ENCODE peak calls at places on chromosomes 2 and 18, in ten cellular contexts. S, C, V, Y, I, A, B, Q, R and K are unnamed samples.

GRCh38 chr2:239054921-239055320 is 207.0 kb downstream of the TWIST2 start:
- DNase-seq in C (no peak), R (no peak), V (no peak), S (no peak), Q (no peak), B (no peak), A (no peak), I (no peak), Y (no peak), K (no peak)

GRCh38 chr2:65281626-65282351 is 54.2 kb downstream of the ACTR2 start:
- DNase-seq in R (no peak), C (no peak), Q (no peak), V (no peak), A (no peak), I (peak), S (no peak), B (no peak), Y (no peak), K (no peak)

GRCh38 chr2:230090978-230091377 is 22.3 kb upstream of the SLC16A14 start:
- DNase-seq in S (no peak), Q (peak), B (no peak), V (no peak), Y (no peak), R (no peak), I (no peak), A (no peak), C (no peak), K (no peak)

GRCh38 chr2:180572346-180572745 is 408.1 kb upstream of the UBE2E3 start:
- DNase-seq in Q (peak), V (no peak), C (no peak), Y (no peak), I (no peak), S (peak), B (no peak), A (no peak), R (no peak), K (no peak)

GRCh38 chr2:145687445-145688104 is 1167.7 kb upstream of the ZEB2 start:
- DNase-seq in Y (no peak), V (no peak), A (no peak), R (no peak), I (peak), Q (peak), C (no peak), B (no peak), S (no peak), K (no peak)

GRCh38 chr18:12944724-12945123 is 3.1 kb upstream of the SEH1L start:
- DNase-seq in C (peak), I (no peak), R (no peak), Q (no peak), Y (no peak), V (no peak), B (no peak), S (no peak), A (no peak), K (no peak)

GRCh38 chr2:224938670-224939309 is 103.5 kb downstream of the DOCK10 start:
- DNase-seq in I (no peak), C (no peak), A (no peak), Y (no peak), Q (no peak), V (no peak), B (peak), R (no peak), S (peak), K (no peak)

GRCh38 chr2:229340086-229340760 is 69.1 kb upstream of the PID1 start:
- DNase-seq in I (no peak), Q (no peak), Y (no peak), B (no peak), S (peak), R (no peak), C (no peak), A (no peak), V (no peak), K (no peak)

GRCh38 chr2:12722445-12723316 is 5.9 kb downstream of the TRIB2 start:
- DNase-seq in B (no peak), C (no peak), V (no peak), S (no peak), R (no peak), I (no peak), A (no peak), Q (peak), Y (no peak), K (no peak)

GRCh38 chr2:149629003-149629402 is 41.4 kb upstream of the MMADHC start:
- DNase-seq in Q (no peak), R (no peak), Y (no peak), I (no peak), C (no peak), A (no peak), B (no peak), V (no peak), S (no peak), K (no peak)

GRCh38 chr2:216637472-216637871 is 4.3 kb downstream of the IGFBP2 start:
- DNase-seq in R (no peak), Q (no peak), Y (no peak), B (no peak), I (no peak), V (no peak), C (no peak), S (no peak), A (no peak), K (no peak)

GRCh38 chr18:2979027-2979570 is 33.8 kb downstream of the LPIN2 start:
- DNase-seq in A (no peak), S (peak), Y (no peak), V (no peak), Q (no peak), C (no peak), B (peak), I (no peak), R (no peak), K (no peak)

GRCh38 chr18:62420513-62421209 is 95.6 kb downstream of the TNFRSF11A start:
- DNase-seq in V (peak), Q (peak), C (peak), B (no peak), A (no peak), I (no peak), S (no peak), R (no peak), Y (peak), K (no peak)

GRCh38 chr18:78822886-78823285 is 156.7 kb upstream of the SALL3 start:
- DNase-seq in Y (no peak), R (no peak), B (no peak), C (no peak), I (no peak), V (no peak), S (no peak), Q (no peak), A (no peak), K (no peak)

GRCh38 chr2:100959225-100959880 is 42.7 kb upstream of the RPL31 start:
- DNase-seq in V (no peak), I (no peak), Q (peak), B (no peak), S (peak), A (no peak), R (no peak), Y (no peak), C (no peak), K (no peak)

GRCh38 chr2:217944366-217944765 is 58.4 kb downstream of the TNS1 start:
- DNase-seq in C (no peak), Q (no peak), Y (no peak), R (no peak), V (no peak), I (no peak), S (no peak), A (no peak), B (no peak), K (no peak)

GRCh38 chr2:64979744-64980143 is 9.5 kb upstream of the SLC1A4 start:
- DNase-seq in S (no peak), I (no peak), A (no peak), C (no peak), V (no peak), R (no peak), Y (no peak), B (no peak), Q (peak), K (no peak)

GRCh38 chr2:60094450-60094929 is 459.0 kb downstream of the BCL11A start:
- DNase-seq in S (no peak), V (no peak), R (no peak), Y (no peak), Q (no peak), A (no peak), I (peak), C (peak), B (no peak), K (no peak)

GRCh38 chr2:128261245-128262128 is 57.2 kb downstream of the HS6ST1 start:
- DNase-seq in I (no peak), B (no peak), C (no peak), Q (no peak), S (no peak), V (peak), A (no peak), R (no peak), Y (no peak), K (no peak)

GRCh38 chr2:62604336-62604735 is 98.3 kb upstream of the TMEM17 start:
- DNase-seq in I (no peak), B (no peak), Y (peak), A (no peak), V (no peak), C (no peak), Q (peak), S (peak), R (no peak), K (no peak)

GRCh38 chr2:85933753-85934594 is 45.2 kb upstream of the ST3GAL5 start:
- DNase-seq in R (no peak), Y (no peak), V (no peak), B (no peak), A (no peak), Q (peak), C (no peak), I (no peak), S (peak), K (no peak)

GRCh38 chr2:85189606-85190270 is 56.5 kb downstream of the TCF7L1 start:
- DNase-seq in I (peak), A (no peak), V (no peak), Y (no peak), R (peak), B (no peak), C (no peak), S (no peak), Q (no peak), K (no peak)

GRCh38 chr18:34809697-34810096 is 99.6 kb downstream of the DTNA start:
- DNase-seq in R (no peak), B (no peak), A (no peak), I (peak), Y (no peak), S (peak), C (peak), V (no peak), Q (peak), K (peak)

GRCh38 chr2:237324446-237325236 is 89.3 kb downstream of the COL6A3 start:
- DNase-seq in A (no peak), C (no peak), S (no peak), B (peak), Y (no peak), Q (no peak), V (no peak), I (no peak), R (no peak), K (no peak)

GRCh38 chr2:46487667-46488333 is 8.4 kb downstream of the TMEM247 start:
- DNase-seq in S (peak), V (no peak), I (peak), A (no peak), Q (no peak), Y (peak), C (peak), R (no peak), B (peak), K (no peak)

GRCh38 chr2:241798631-241799521 is 10.1 kb upstream of the NEU4 start:
- DNase-seq in R (peak), S (no peak), B (no peak), Q (no peak), I (no peak), V (peak), A (no peak), C (peak), Y (no peak), K (peak)

GRCh38 chr2:175203621-175204496 is 22.3 kb upstream of the ATP5MC3 start:
- DNase-seq in A (no peak), S (peak), Q (peak), Y (peak), V (peak), C (peak), I (peak), B (peak), R (peak), K (peak)

GRCh38 chr2:104378853-104379374 is 475.0 kb upstream of the POU3F3 start:
- DNase-seq in S (no peak), B (no peak), R (no peak), Q (no peak), I (peak), Y (no peak), C (peak), A (no peak), V (peak), K (peak)

GRCh38 chr2:171523969-171524401 is 1.7 kb downstream of the CYBRD1 start:
- DNase-seq in Q (peak), Y (peak), I (peak), V (no peak), S (no peak), A (no peak), B (no peak), R (no peak), C (no peak), K (no peak)

GRCh38 chr2:115168457-115168856 is 726.0 kb downstream of the DPP10 start:
- DNase-seq in S (no peak), I (no peak), C (no peak), R (no peak), A (no peak), B (no peak), V (no peak), Y (no peak), Q (no peak), K (no peak)

GRCh38 chr2:115161531-115162453 is 719.4 kb downstream of the DPP10 start:
- DNase-seq in A (no peak), C (peak), V (peak), I (peak), Y (no peak), R (peak), Q (no peak), S (no peak), B (no peak), K (peak)

GRCh38 chr2:115163572-115163971 is 721.1 kb downstream of the DPP10 start:
- DNase-seq in Y (no peak), V (no peak), A (no peak), R (no peak), S (no peak), B (no peak), C (no peak), Q (no peak), I (peak), K (no peak)

GRCh38 chr2:115162454-115163293 is 720.2 kb downstream of the DPP10 start:
- DNase-seq in A (no peak), Q (no peak), Y (no peak), I (peak), V (no peak), B (no peak), C (peak), R (peak), S (no peak), K (peak)

GRCh38 chr2:115165529-115166109 is 723.2 kb downstream of the DPP10 start:
- DNase-seq in Y (peak), S (peak), A (no peak), I (peak), R (no peak), Q (peak), V (peak), C (peak), B (no peak), K (peak)
- TF ChIP-seq CTCF in Y (peak), S (peak), A (no peak), I (peak), R (peak), Q (peak), V (peak), C (no peak), B (peak), K (peak)

DNA sequence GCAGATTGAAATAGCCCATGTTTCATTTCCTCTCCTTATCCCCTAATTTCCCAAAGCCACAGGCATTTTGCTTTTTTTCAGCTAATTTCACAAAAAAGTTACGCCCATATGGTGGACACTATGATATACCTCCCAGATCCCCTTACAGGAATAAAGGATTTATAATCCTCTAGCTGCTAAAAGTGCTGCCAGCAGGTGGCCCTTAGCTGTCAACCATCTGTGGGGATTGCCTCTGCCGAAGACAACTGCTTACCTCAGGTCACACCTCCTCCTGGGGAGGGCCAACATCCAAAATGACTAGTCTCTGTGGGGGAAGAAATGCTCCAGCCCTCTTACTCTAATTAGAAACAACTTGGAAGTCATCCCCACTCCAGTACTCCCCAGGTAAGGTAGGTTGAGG is 61.0 kb upstream of the EPB41L3 start:
- DNase-seq in B (no peak), I (peak), V (no peak), C (no peak), S (no peak), A (no peak), Q (no peak), R (no peak), Y (no peak), K (no peak)
- TF ChIP-seq CTCF in B (peak), I (peak), V (no peak), C (no peak), S (no peak), A (no peak), Q (no peak), R (no peak), Y (no peak), K (no peak)

GRCh38 chr2:204362603-204363002 is 182.7 kb upstream of the PARD3B start:
- DNase-seq in S (no peak), R (no peak), Y (no peak), V (no peak), C (no peak), I (no peak), B (no peak), A (no peak), Q (no peak), K (no peak)

GRCh38 chr2:204363513-204363912 is 181.8 kb upstream of the PARD3B start:
- DNase-seq in C (no peak), R (no peak), I (no peak), A (no peak), Q (no peak), B (no peak), Y (no peak), V (no peak), S (no peak), K (no peak)

GRCh38 chr2:204357175-204357695 is 188.0 kb upstream of the PARD3B start:
- DNase-seq in Y (no peak), S (no peak), I (no peak), Q (no peak), V (no peak), B (no peak), C (no peak), R (no peak), A (no peak), K (no peak)

GRCh38 chr2:204361738-204362137 is 183.5 kb upstream of the PARD3B start:
- DNase-seq in C (no peak), B (no peak), I (no peak), V (no peak), R (no peak), S (no peak), A (no peak), Y (no peak), Q (no peak), K (no peak)

GRCh38 chr2:204360218-204361007 is 184.9 kb upstream of the PARD3B start:
- DNase-seq in S (no peak), Y (no peak), R (no peak), A (no peak), C (no peak), I (no peak), B (no peak), V (no peak), Q (no peak), K (no peak)
- TF ChIP-seq CTCF in S (no peak), Y (no peak), R (no peak), A (no peak), C (no peak), I (no peak), B (no peak), V (no peak), Q (peak), K (no peak)

GRCh38 chr2:54341656-54342055 is 85.6 kb upstream of the TSPYL6 start:
- DNase-seq in S (no peak), I (peak), C (no peak), Y (no peak), B (no peak), A (no peak), Q (no peak), V (no peak), R (no peak), K (no peak)
- TF ChIP-seq CTCF in S (no peak), I (peak), C (peak), Y (no peak), B (no peak), A (no peak), Q (no peak), V (no peak), R (no peak), K (no peak)

GRCh38 chr2:182173944-182174622 is 188.4 kb downstream of the PPP1R1C start:
- DNase-seq in B (no peak), S (no peak), R (no peak), I (no peak), Q (no peak), C (no peak), Y (no peak), A (no peak), V (no peak), K (no peak)
- TF ChIP-seq CTCF in B (no peak), S (no peak), R (no peak), I (no peak), Q (no peak), C (no peak), Y (no peak), A (no peak), V (no peak), K (no peak)

GRCh38 chr2:192827735-192828134 is 633.0 kb upstream of the TMEFF2 start:
- DNase-seq in C (no peak), I (no peak), Q (no peak), R (no peak), V (no peak), S (no peak), A (no peak), Y (no peak), B (no peak), K (no peak)

GRCh38 chr2:192828175-192828574 is 633.4 kb upstream of the TMEFF2 start:
- DNase-seq in A (no peak), B (no peak), V (no peak), S (no peak), I (no peak), Q (no peak), C (no peak), R (no peak), Y (no peak), K (no peak)

GRCh38 chr2:192828947-192829346 is 634.2 kb upstream of the TMEFF2 start:
- DNase-seq in C (no peak), Q (no peak), A (no peak), B (no peak), Y (no peak), I (no peak), V (no peak), R (no peak), S (no peak), K (no peak)
- TF ChIP-seq CTCF in C (no peak), Q (no peak), A (no peak), B (no peak), Y (no peak), I (no peak), V (no peak), R (no peak), S (no peak), K (no peak)